ENCODE peak calls at places on chromosomes 6 and 20, in six cellular contexts. A is GM23338, H is GM13977, S is epithelial cell of esophagus, V is OCI-LY7, J is esophagus squamous epithelium. N is an unnamed sample.

GRCh38 chr20:19047040-19047950 is 165.1 kb upstream of the SLC24A3 start:
- DNase-seq in A (no peak), H (no peak), S (peak), V (no peak), J (no peak), N (no peak)

GRCh38 chr6:18703546-18703945 is 316.4 kb downstream of the RNF144B start:
- DNase-seq in A (no peak), H (no peak), S (no peak), V (no peak), J (no peak), N (no peak)

GRCh38 chr6:35432291-35432690 is 19.8 kb upstream of the FANCE start:
- DNase-seq in A (no peak), H (no peak), S (no peak), V (no peak), J (no peak), N (no peak)

GRCh38 chr6:113999284-113999683 is 28.3 kb upstream of the HDAC2 start:
- DNase-seq in A (no peak), H (no peak), S (no peak), V (no peak), J (no peak), N (no peak)

GRCh38 chr6:37131104-37131959 is 38.6 kb upstream of the PIM1 start:
- DNase-seq in A (no peak), H (no peak), S (peak), V (no peak), J (no peak), N (peak)

GRCh38 chr6:37757381-37757780 is 59.7 kb upstream of the MDGA1 start:
- DNase-seq in A (no peak), H (no peak), S (peak), V (no peak), J (no peak), N (no peak)

GRCh38 chr6:135088818-135089809 is 34.5 kb upstream of the HBS1L start:
- DNase-seq in A (peak), H (peak), S (peak), V (peak), J (no peak), N (no peak)

GRCh38 chr6:10733151-10733715 is 10.4 kb downstream of the TMEM14C start:
- DNase-seq in A (peak), H (no peak), S (no peak), V (no peak), J (no peak), N (no peak)

GRCh38 chr20:20205862-20206236 is 153.5 kb downstream of the CFAP61 start:
- DNase-seq in A (no peak), H (no peak), S (no peak), V (no peak), J (no peak), N (no peak)

GRCh38 chr20:52082612-52083011 is 109.0 kb downstream of the ZFP64 start:
- DNase-seq in A (no peak), H (no peak), S (no peak), V (no peak), J (no peak), N (no peak)

GRCh38 chr6:148980234-148980633 is 233.4 kb downstream of the UST start:
- DNase-seq in A (peak), H (no peak), S (no peak), V (no peak), J (no peak), N (no peak)

GRCh38 chr6:17972074-17972966 is 15.1 kb downstream of the KIF13A start:
- DNase-seq in A (no peak), H (no peak), S (no peak), V (no peak), J (no peak), N (no peak)

GRCh38 chr6:52598123-52598823 is 21.4 kb upstream of the TRAM2 start:
- DNase-seq in A (peak), H (no peak), S (peak), V (peak), J (no peak), N (peak)

GRCh38 chr20:44496976-44497375 is 21.3 kb downstream of the TTPAL start:
- DNase-seq in A (no peak), H (peak), S (peak), V (no peak), J (no peak), N (no peak)

GRCh38 chr6:84926756-84927155 is 162.4 kb upstream of the TBX18 start:
- DNase-seq in A (no peak), H (no peak), S (peak), V (no peak), J (no peak), N (no peak)

GRCh38 chr6:142300758-142301251 is 1.0 kb upstream of the ADGRG6 start:
- DNase-seq in A (no peak), H (no peak), S (peak), V (no peak), J (no peak), N (no peak)

GRCh38 chr20:6685181-6685582 is 82.3 kb upstream of the BMP2 start:
- DNase-seq in A (no peak), H (no peak), S (peak), V (no peak), J (no peak), N (no peak)

GRCh38 chr6:42294759-42295158 is 77.1 kb upstream of the MRPS10 start:
- DNase-seq in A (no peak), H (no peak), S (peak), V (no peak), J (no peak), N (no peak)

GRCh38 chr20:47727170-47727880 is 58.0 kb downstream of the SULF2 start:
- DNase-seq in A (no peak), H (peak), S (no peak), V (peak), J (peak), N (no peak)

GRCh38 chr20:36400901-36401300 is 94.8 kb downstream of the DLGAP4 start:
- DNase-seq in A (peak), H (no peak), S (no peak), V (no peak), J (no peak), N (no peak)

GRCh38 chr6:34412643-34413214 is 13.1 kb downstream of the RPS10 start:
- DNase-seq in A (no peak), H (no peak), S (peak), V (no peak), J (no peak), N (no peak)

GRCh38 chr20:47041500-47041899 is 146.9 kb downstream of the EYA2 start:
- DNase-seq in A (no peak), H (no peak), S (no peak), V (no peak), J (no peak), N (no peak)

GRCh38 chr6:109453594-109454482 is 1.7 kb downstream of the MICAL1 start:
- DNase-seq in A (no peak), H (no peak), S (no peak), V (peak), J (no peak), N (no peak)

GRCh38 chr6:79467716-79468115 is 69.5 kb downstream of the LCA5 start:
- DNase-seq in A (peak), H (no peak), S (no peak), V (no peak), J (no peak), N (no peak)

GRCh38 chr6:17059022-17059421 is 42.8 kb upstream of the STMND1 start:
- DNase-seq in A (no peak), H (no peak), S (no peak), V (no peak), J (no peak), N (no peak)

GRCh38 chr6:89146748-89147715 is 1.2 kb downstream of the PM20D2 start:
- DNase-seq in A (peak), H (peak), S (peak), V (peak), J (no peak), N (no peak)

GRCh38 chr6:89984926-89985743 is 90.9 kb downstream of the GJA10 start:
- DNase-seq in A (no peak), H (no peak), S (peak), V (no peak), J (no peak), N (peak)

GRCh38 chr20:51329845-51330244 is 212.7 kb downstream of the NFATC2 start:
- DNase-seq in A (no peak), H (no peak), S (no peak), V (no peak), J (no peak), N (no peak)

GRCh38 chr20:8170921-8171320 is 38.9 kb downstream of the PLCB1 start:
- DNase-seq in A (no peak), H (no peak), S (no peak), V (no peak), J (no peak), N (no peak)

GRCh38 chr6:44386364-44386928 is 1.1 kb upstream of the CDC5L start:
- DNase-seq in A (no peak), H (no peak), S (no peak), V (no peak), J (no peak), N (no peak)

GRCh38 chr6:125791151-125791819 is 525 bp downstream of the NCOA7 start:
- DNase-seq in A (peak), H (peak), S (peak), V (peak), J (no peak), N (no peak)

GRCh38 chr20:58778774-58779173 is 71.9 kb downstream of the GNAS-AS1 start:
- DNase-seq in A (no peak), H (no peak), S (no peak), V (no peak), J (no peak), N (no peak)

GRCh38 chr6:1321715-1322114 is 9.8 kb downstream of the FOXQ1 start:
- DNase-seq in A (no peak), H (no peak), S (peak), V (no peak), J (no peak), N (no peak)

GRCh38 chr6:42532038-42532669 is 31.7 kb upstream of the UBR2 start:
- DNase-seq in A (peak), H (peak), S (peak), V (peak), J (no peak), N (no peak)

GRCh38 chr6:25942561-25943147 is 12.2 kb upstream of the SLC17A2 start:
- DNase-seq in A (peak), H (peak), S (peak), V (peak), J (no peak), N (no peak)

GRCh38 chr20:20495719-20496474 is 128.0 kb downstream of the INSM1 start:
- DNase-seq in A (no peak), H (no peak), S (no peak), V (no peak), J (no peak), N (no peak)

GRCh38 chr20:10381477-10381876 is 52.5 kb downstream of the MKKS start:
- DNase-seq in A (peak), H (no peak), S (no peak), V (no peak), J (no peak), N (no peak)

DNA sequence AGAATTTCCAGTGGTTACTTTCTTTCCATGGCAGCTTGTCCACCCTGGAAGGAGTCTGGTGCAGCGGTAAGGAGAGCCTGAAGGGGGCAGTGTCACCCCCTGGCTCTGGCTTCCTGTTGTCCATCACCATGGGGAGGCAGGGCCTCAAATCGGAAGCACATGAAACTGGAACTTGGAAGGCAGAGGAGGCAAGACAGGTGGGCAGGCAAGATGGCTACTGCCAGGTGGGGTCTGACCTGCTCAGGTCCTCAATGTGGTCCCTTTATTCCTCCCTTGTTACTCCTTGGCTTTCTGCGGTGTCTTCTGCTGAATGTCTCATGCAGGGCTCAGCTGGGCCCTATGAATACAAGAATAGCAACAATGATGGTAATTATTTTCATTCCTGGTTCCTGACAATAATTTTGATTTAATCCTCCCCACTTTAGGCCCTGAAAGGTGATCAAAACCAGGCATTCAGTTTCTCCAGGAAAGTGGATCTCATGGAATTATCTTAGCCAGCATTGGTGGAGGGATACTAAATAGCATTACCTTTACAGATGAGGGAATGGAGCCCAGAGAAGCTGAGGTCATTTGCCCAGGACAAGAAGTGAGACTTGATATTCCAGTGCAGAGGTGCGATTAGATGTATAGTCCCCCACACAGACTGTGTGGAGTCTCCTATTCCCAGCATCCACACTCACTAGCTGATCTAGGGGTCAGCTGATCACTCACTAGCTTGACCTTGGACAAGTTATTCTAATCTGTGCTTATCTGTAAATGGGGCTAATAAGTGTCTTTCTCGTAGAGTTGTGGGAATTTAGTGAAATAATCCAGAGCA is 17.6 kb upstream of the SNAI1 start:
- DNase-seq in A (peak), H (no peak), S (peak), V (peak), J (no peak), N (peak)
- TF ChIP-seq CTCF in A (peak), H (peak), S (peak), V (peak), J (no peak), N (peak)

GRCh38 chr20:32823078-32823477 is 3.3 kb downstream of the MAPRE1 start:
- DNase-seq in A (no peak), H (no peak), S (peak), V (no peak), J (no peak), N (no peak)
- TF ChIP-seq CTCF in A (no peak), H (no peak), S (peak), V (no peak), J (no peak), N (no peak)

DNA sequence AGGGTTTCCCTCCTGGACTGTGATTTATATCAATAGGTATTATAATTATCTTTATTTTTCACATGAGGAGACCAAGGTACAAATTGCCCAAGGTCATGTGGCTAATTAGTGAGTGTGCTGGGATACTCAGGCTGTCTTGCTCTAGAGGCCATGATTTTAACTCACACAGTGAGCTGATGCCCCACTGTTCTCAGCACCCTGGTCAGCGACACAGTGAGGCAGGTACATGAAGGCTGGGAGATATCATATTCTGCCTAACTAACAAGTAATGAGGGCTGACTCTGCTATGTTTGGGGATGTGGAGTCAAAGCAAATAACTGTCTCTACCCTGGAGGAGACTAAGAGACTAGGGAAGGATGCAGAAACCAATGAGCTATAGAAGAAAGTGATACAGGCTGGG is 501.1 kb downstream of the PTPRT start:
- DNase-seq in A (no peak), H (no peak), S (no peak), V (no peak), J (no peak), N (no peak)
- TF ChIP-seq CTCF in A (no peak), H (no peak), S (no peak), V (no peak), J (no peak), N (no peak)

DNA sequence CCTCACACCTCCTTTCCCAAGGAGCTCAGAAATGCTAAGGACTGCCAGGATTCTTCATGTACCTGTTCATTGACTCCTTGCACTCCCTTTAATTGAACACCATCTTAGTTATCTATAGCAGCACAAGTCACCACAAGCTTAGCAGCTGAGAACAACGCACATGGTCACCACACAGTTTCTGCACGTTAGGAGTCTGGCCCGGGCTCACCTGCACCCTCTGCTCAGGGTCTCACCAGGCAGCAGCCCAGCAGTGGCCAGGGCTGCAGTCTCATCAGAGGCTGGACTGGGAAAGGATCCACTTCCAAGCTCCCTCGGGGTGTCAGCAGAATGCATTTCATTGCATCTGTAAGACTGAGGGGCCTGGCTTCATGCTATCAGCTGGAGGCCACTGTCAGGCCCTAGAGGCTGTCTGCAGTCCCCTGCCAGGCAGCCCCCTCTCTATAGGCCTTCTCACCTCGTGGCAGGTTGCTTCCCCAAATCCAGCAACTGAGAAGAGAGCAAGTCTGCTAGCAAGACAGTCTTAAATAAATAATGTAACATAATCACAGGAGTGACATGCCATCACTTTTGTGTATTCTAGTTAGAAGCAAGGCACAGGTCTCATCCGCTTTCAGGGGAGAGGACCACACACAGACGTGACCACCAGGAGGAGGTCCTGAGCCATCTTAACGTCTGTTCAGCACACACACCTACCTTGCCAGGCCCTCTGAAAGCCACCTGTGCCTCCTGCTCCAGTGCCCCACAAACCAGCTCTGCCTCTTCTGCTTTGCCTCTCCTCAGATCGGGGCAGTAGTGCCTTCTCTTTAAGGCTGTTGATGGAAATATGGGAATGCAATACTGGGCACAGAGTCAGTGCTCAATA is 165.2 kb upstream of the CST7 start:
- DNase-seq in A (peak), H (peak), S (no peak), V (peak), J (no peak), N (no peak)
- TF ChIP-seq CTCF in A (peak), H (peak), S (no peak), V (peak), J (no peak), N (peak)

GRCh38 chr20:59985864-59986263 is 27.6 kb downstream of the CDH26 start:
- DNase-seq in A (peak), H (no peak), S (no peak), V (peak), J (no peak), N (no peak)
- TF ChIP-seq CTCF in A (peak), H (peak), S (peak), V (peak), J (no peak), N (peak)

DNA sequence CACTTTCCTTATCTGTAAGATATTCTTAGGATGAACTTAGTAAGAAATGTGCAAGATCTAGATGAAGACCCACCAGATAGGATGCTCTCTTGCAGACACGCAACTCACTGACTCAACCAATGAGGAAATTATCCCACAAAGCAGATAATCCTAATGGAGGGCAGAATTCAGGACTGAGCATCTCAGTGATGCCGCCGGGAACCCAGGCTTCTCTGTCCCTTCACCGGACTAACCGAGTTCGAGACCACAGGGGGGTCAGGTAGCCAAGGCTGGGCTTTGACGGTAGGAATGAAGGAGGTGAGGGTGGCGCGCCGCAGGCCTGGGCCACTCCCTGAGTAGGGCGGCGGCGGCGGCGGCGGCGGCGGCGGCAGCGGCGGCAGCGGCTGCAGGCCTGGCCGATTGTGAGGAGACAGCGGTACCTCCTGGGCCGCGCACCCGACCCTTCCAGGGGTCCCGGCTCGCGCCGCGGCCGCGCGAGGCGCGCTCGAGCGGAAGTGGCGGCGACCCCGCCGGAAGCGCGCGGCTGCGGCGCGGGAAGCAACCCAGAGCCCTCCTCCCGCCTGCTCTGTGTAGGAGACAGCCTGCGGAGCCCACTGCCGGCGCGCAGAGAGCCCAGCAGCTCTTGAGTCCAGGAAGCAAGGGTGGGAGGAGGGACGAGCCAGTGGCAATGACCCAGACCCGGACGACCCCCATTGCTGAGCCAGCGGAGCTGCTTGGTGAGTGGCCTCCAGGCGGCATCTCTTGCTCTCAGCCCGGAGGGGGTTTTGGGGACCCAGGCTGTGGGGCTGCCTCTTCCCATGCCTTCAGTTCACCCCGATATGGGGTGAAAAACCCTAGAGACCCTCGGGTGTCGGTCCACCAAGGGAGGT is at the start of gene KHDC1:
- DNase-seq in A (peak), H (peak), S (peak), V (peak), J (no peak), N (peak)
- TF ChIP-seq CTCF in A (no peak), H (no peak), S (no peak), V (peak), J (no peak), N (no peak)

GRCh38 chr6:4896401-4896800 is 107.4 kb downstream of the RPP40 start:
- DNase-seq in A (no peak), H (no peak), S (no peak), V (no peak), J (no peak), N (no peak)

GRCh38 chr6:4892785-4893485 is 110.9 kb downstream of the RPP40 start:
- DNase-seq in A (no peak), H (no peak), S (no peak), V (no peak), J (no peak), N (no peak)

GRCh38 chr6:4891171-4891570 is 112.7 kb downstream of the RPP40 start:
- DNase-seq in A (no peak), H (no peak), S (no peak), V (no peak), J (no peak), N (no peak)

GRCh38 chr6:4895971-4896370 is 107.9 kb downstream of the RPP40 start:
- DNase-seq in A (no peak), H (no peak), S (no peak), V (no peak), J (no peak), N (no peak)

DNA sequence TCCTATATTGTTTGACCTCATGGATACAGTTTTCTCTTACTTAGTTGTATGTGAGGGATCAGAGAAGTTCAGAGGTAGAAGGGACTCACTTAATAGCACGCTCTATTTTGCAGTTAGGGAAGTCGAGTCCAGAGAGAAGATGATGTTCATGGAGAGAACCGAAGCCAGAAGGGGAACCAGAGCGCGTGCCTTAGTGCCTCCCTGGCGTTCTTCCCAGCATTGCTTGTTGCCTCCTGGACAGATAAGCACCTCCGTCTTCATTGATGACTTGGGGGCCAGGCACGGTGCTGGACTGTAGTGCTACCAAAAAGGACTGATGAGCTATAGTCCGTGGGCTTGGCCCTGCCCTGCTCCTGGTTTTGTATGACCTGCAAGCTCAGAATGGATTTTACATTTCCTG is 109.8 kb downstream of the RPP40 start:
- DNase-seq in A (no peak), H (no peak), S (no peak), V (no peak), J (no peak), N (no peak)
- TF ChIP-seq CTCF in A (no peak), H (no peak), S (no peak), V (no peak), J (no peak), N (no peak)